ENCODE peak calls at places on chromosomes 11 and 22, in ten cellular contexts. K, M, L, W, O, Y, A, N, Z and I are unnamed samples. For H3K36me3, the result is how much of the 10 kb centered on the place peaks cover.

GRCh38 chr22:47053013-47053864 is 290.8 kb downstream of the TBC1D22A start:
- DNase-seq in Y (no peak), K (no peak), A (no peak), N (no peak), L (peak), M (no peak), O (peak), Z (peak), W (no peak), I (no peak)

GRCh38 chr22:29555065-29555644 is 1.6 kb upstream of the THOC5 start:
- DNase-seq in K (no peak), Z (peak), A (peak), M (peak), L (peak), W (no peak), O (no peak), N (no peak), Y (no peak), I (no peak)

GRCh38 chr22:21700822-21701221 is 34.8 kb downstream of the YPEL1 start:
- DNase-seq in O (no peak), N (no peak), Z (no peak), L (no peak), Y (no peak), K (no peak), A (no peak), M (no peak), W (no peak), I (no peak)

GRCh38 chr22:30459206-30460052 is 12.4 kb downstream of the SEC14L3 start:
- DNase-seq in Z (no peak), A (peak), Y (no peak), O (no peak), L (no peak), N (no peak), W (peak), M (peak), K (no peak), I (no peak)

GRCh38 chr22:24819941-24820461 is 14.0 kb downstream of the SGSM1 start:
- DNase-seq in L (peak), W (no peak), M (peak), O (no peak), A (no peak), Z (no peak), K (peak), Y (no peak), N (peak), I (peak)

GRCh38 chr11:10694481-10695239 is 1.1 kb upstream of the IRAG1 start:
- DNase-seq in W (no peak), Y (no peak), L (no peak), K (no peak), N (no peak), M (peak), O (no peak), Z (peak), A (peak), I (no peak)

GRCh38 chr22:16829985-16830384 is 4.8 kb upstream of the XKR3 start:
- DNase-seq in Y (no peak), K (no peak), M (no peak), A (no peak), L (no peak), N (no peak), O (no peak), W (no peak), Z (no peak), I (no peak)

GRCh38 chr11:44943696-44944095 is 7.0 kb downstream of the TP53I11 start:
- DNase-seq in N (no peak), L (no peak), K (no peak), W (peak), O (no peak), Y (no peak), A (no peak), M (no peak), Z (no peak), I (no peak)

GRCh38 chr22:42692239-42693054 is 28.2 kb downstream of the A4GALT start:
- DNase-seq in W (peak), Z (peak), A (no peak), M (no peak), O (peak), L (no peak), N (no peak), K (no peak), Y (no peak), I (no peak)

GRCh38 chr11:39809833-39810232 is 1649.6 kb downstream of the LRRC4C start:
- DNase-seq in L (no peak), Z (no peak), O (no peak), N (no peak), M (no peak), W (no peak), A (no peak), K (no peak), Y (no peak), I (no peak)

DNA sequence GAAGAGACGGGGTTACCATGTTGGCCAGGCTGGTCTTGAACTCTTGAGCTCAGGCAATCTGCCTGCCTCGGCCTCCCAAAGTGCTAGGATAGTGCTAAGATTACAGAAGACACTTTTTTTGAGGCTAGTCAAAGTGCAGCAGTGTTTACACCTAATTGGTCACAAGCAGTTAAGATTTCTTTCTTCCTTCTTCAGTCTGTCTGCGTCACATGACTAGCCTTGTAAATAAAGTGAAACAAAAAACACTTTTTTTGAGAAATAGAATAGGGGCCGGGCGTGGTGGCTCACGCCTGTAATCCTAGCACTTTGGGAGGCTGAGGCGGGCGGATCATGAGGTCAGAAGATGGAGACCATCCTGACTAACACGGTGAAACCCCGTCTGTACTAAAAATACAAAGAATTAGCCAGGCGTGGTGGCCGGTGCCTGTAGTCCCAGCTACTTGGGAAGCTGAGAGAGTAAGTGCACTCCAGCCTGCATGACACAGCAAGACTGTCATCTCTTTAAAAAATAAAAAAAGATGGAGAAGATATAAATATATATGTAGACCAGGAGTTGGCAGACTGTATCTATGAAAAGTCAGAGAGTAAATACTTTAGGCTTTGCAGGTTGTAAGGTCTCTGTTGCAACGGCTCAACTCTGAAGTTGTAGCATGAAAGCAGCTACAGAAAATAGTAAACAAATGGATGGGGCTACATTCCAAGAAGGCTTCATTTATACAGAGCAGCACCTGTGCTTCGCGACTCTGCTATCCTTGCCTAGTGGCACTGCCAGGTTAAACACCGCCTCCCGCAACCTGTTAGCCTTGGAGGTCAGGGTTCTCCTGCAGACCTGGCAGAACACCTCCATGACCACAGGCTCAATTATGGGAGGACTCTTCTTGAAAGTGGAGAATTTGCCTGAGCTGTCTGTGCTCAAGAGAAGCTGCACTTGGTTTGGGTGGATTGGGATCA is 55.8 kb downstream of the PPP6R2 start:
- DNase-seq in K (no peak), Y (no peak), W (no peak), M (no peak), Z (peak), A (no peak), O (no peak), L (no peak), N (peak), I (no peak)
- H3K36me3 ChIP-seq in K (under half), Y (under half), W (half or more), M (under half), Z (under half), A (under half), O (under half), L (under half), N (half or more), I (under half)

DNA sequence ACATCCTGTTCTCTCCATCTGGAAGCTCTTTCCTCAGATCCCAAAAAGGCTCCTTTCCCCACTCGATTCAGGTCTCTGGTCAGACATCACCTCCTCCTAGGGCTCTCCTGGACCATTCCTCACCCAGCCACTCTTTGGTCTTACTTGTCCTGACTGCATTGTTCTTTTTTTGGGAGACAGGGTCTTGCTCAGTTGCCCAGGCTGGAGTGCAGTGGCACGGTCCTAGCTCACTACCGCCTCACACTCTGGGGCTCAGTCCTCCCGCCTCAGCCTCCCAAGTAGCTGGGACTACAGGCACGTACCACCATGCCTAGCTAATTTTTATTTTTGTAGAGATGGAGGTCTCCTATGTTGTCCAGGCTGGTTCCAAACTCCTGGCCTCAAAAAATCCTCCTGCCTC is 2.2 kb upstream of the CORO1B start:
- DNase-seq in O (no peak), Z (no peak), M (no peak), L (no peak), K (no peak), A (no peak), Y (no peak), N (no peak), W (no peak), I (no peak)
- H3K27ac ChIP-seq in O (peak), Z (no peak), M (no peak), L (no peak), K (no peak), A (no peak), Y (no peak), N (no peak), W (peak), I (no peak)

DNA sequence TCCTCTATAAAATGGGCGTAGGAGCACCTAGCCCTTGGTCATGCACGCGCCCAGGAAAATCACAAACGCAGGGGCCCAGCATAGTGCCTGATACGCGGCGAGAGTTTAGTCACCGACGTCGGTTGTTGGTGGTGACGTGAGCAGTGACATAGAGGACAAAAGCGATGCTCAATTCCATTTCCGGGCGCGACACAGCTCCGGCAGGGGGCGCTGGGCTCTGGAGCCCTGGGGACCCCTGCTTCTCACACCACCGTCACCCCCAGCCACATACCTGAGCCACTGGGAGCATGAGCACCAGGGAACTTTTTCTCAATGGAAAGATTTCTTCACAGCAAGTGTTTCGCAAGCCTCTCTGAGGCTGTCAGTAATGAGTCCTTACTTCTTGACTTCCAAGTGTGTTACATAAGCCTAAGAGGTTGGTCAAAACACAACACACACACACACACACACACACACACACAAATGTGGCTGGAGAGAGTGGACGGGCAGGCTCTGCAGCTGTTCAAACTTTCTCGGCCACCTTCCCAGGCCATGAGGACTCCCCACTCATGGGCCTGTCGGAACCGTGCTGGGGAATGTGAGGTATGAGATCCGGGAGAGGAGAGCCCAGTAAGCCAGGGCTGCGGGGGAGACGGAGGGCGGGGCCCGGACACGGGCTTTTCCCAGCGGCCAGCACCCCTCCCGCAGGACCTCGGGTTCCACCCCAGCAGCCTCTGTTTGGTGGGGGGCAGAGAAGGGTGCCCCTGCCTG is 36.9 kb upstream of the LINC01488 start:
- DNase-seq in K (peak), L (no peak), W (no peak), Y (no peak), N (no peak), M (peak), O (peak), A (peak), Z (peak), I (peak)
- H3K4me3 ChIP-seq in K (no peak), L (no peak), W (no peak), Y (no peak), N (no peak), M (peak), O (peak), A (no peak), Z (peak), I (peak)

GRCh38 chr11:102395720-102396358 is 48.8 kb downstream of the BIRC2 start:
- DNase-seq in Y (no peak), N (no peak), Z (no peak), L (no peak), K (no peak), W (peak), A (no peak), O (no peak), M (no peak), I (no peak)
- H3K36me3 ChIP-seq in Y (under half), N (half or more), Z (half or more), L (under half), K (under half), W (half or more), A (under half), O (under half), M (under half), I (half or more)

DNA sequence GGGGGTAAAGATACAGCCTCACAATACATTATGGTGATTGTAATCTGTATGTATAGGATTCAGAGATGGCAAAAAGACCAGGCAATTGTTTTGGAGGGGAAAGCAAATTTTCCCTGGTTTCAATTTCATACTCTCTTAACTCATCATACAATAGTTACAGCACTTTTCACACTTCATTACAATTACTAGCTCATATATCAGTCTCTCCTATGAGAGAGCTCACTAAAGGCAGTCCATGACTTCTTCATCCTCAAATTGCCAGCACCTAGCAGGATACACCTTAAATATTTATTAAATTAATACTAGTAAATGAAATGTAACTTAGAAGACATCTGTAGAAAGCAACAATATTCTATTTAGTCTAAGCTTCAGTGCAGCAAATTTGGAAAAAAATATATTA is 28.0 kb downstream of the PICALM start:
- DNase-seq in N (no peak), K (no peak), O (no peak), M (peak), L (no peak), Z (no peak), A (no peak), Y (no peak), W (no peak), I (no peak)
- H3K27ac ChIP-seq in N (no peak), K (no peak), O (peak), M (peak), L (no peak), Z (peak), A (no peak), Y (no peak), W (no peak), I (no peak)